ENCODE peak calls at places on chromosomes 4 and X, in five cellular contexts. I is Jurkat, Clone E6-1; W is choroid plexus epithelial cell; T is activated CD8-positive, alpha-beta memory T cell treated with anti-CD3 and anti-CD28 coated beads for 48 hours; U is uterus. N is an unnamed sample.

GRCh38 chr4:14916554-14917304 is 85.6 kb upstream of the CPEB2 start:
- DNase-seq in I (no peak), W (peak), T (no peak), U (no peak), N (no peak)

GRCh38 chrX:82163701-82164100 is 961.8 kb downstream of the SH3BGRL start:
- DNase-seq in I (no peak), W (no peak), T (no peak), U (no peak), N (no peak)

GRCh38 chr4:11011249-11011648 is 326.7 kb upstream of the CLNK start:
- DNase-seq in I (no peak), W (no peak), T (no peak), U (no peak), N (no peak)

GRCh38 chr4:25879587-25879986 is 16.8 kb upstream of the SEL1L3 start:
- DNase-seq in I (no peak), W (no peak), T (no peak), U (no peak), N (no peak)

GRCh38 chr4:110493521-110493920 is 17.6 kb downstream of the ENPEP start:
- DNase-seq in I (no peak), W (no peak), T (no peak), U (no peak), N (no peak)

GRCh38 chrX:54301516-54301915 is 56.3 kb downstream of the WNK3 start:
- DNase-seq in I (no peak), W (peak), T (no peak), U (no peak), N (no peak)

GRCh38 chrX:132956421-132957210 is 1.8 kb downstream of the HS6ST2 start:
- DNase-seq in I (no peak), W (no peak), T (no peak), U (peak), N (peak)

GRCh38 chr4:143441678-143442077 is 71.8 kb upstream of the SMARCA5 start:
- DNase-seq in I (no peak), W (peak), T (no peak), U (no peak), N (no peak)

GRCh38 chr4:83757121-83757621 is 221.3 kb downstream of the GPAT3 start:
- DNase-seq in I (no peak), W (no peak), T (no peak), U (no peak), N (no peak)

GRCh38 chr4:118989098-118990080 is 100.7 kb downstream of the SYNPO2 start:
- DNase-seq in I (no peak), W (peak), T (no peak), U (no peak), N (no peak)

GRCh38 chr4:113684534-113685091 is 76.9 kb downstream of the CAMK2D start:
- DNase-seq in I (no peak), W (peak), T (no peak), U (peak), N (peak)

GRCh38 chrX:151729056-151729725 is 5.4 kb upstream of the CNGA2 start:
- DNase-seq in I (no peak), W (no peak), T (no peak), U (no peak), N (no peak)

GRCh38 chr4:43394976-43395375 is 502.5 kb downstream of the GRXCR1 start:
- DNase-seq in I (no peak), W (peak), T (no peak), U (no peak), N (no peak)

GRCh38 chr4:63211377-63211776 is 1197.9 kb downstream of the TECRL start:
- DNase-seq in I (no peak), W (no peak), T (no peak), U (no peak), N (no peak)

GRCh38 chr4:169361741-169362140 is 91.0 kb upstream of the SH3RF1 start:
- DNase-seq in I (no peak), W (no peak), T (no peak), U (no peak), N (no peak)

GRCh38 chr4:38753021-38753806 is 29.6 kb downstream of the TLR10 start:
- DNase-seq in I (no peak), W (peak), T (no peak), U (peak), N (peak)

GRCh38 chrX:15855562-15856256 is 1.1 kb upstream of the AP1S2 start:
- DNase-seq in I (no peak), W (no peak), T (no peak), U (no peak), N (no peak)

GRCh38 chrX:72358313-72358712 is 52.6 kb upstream of the CITED1 start:
- DNase-seq in I (no peak), W (peak), T (no peak), U (no peak), N (no peak)

GRCh38 chr4:140643571-140644055 is 74.9 kb upstream of the UCP1 start:
- DNase-seq in I (no peak), W (no peak), T (no peak), U (no peak), N (no peak)

GRCh38 chrX:63513825-63514574 is 162.9 kb upstream of the SPIN4 start:
- DNase-seq in I (no peak), W (peak), T (no peak), U (peak), N (no peak)

GRCh38 chr4:17218801-17219200 is 293.1 kb downstream of the QDPR start:
- DNase-seq in I (no peak), W (no peak), T (no peak), U (peak), N (no peak)

GRCh38 chr4:6734165-6734786 is 18.3 kb downstream of the BLOC1S4 start:
- DNase-seq in I (no peak), W (no peak), T (no peak), U (no peak), N (no peak)

GRCh38 chr4:154208424-154208823 is 283.2 kb downstream of the DCHS2 start:
- DNase-seq in I (no peak), W (no peak), T (no peak), U (no peak), N (no peak)

GRCh38 chr4:8097141-8097541 is 61.5 kb downstream of the ABLIM2 start:
- DNase-seq in I (no peak), W (no peak), T (no peak), U (no peak), N (peak)

GRCh38 chr4:177190995-177191568 is 118.6 kb upstream of the NEIL3 start:
- DNase-seq in I (no peak), W (peak), T (no peak), U (no peak), N (no peak)

GRCh38 chrX:129979207-129979920 is 3.1 kb upstream of the BCORL1 start:
- DNase-seq in I (no peak), W (peak), T (no peak), U (peak), N (peak)

GRCh38 chr4:57065730-57066482 is 44.3 kb downstream of the IGFBP7 start:
- DNase-seq in I (no peak), W (no peak), T (no peak), U (no peak), N (no peak)

GRCh38 chrX:115892787-115893671 is 277.5 kb upstream of the AGTR2 start:
- DNase-seq in I (no peak), W (peak), T (no peak), U (peak), N (peak)

GRCh38 chr4:34676390-34676789 is 1567.9 kb downstream of the ARAP2 start:
- DNase-seq in I (no peak), W (peak), T (no peak), U (no peak), N (no peak)

GRCh38 chr4:76198411-76199237 is 15.0 kb downstream of the SCARB2 start:
- DNase-seq in I (peak), W (peak), T (no peak), U (peak), N (peak)

GRCh38 chrX:145630806-145631435 is 186.7 kb upstream of the SLITRK2 start:
- DNase-seq in I (no peak), W (no peak), T (no peak), U (no peak), N (no peak)

N was measured in psoas muscle.